ENCODE peak calls at places on chromosomes 3 and 15, in four cellular contexts. D is GM12891, E is K562, I is GM12878. J is an unnamed sample.

GRCh38 chr3:8324727-8325126 is 176.9 kb upstream of the LMCD1 start:
- DNase-seq in D (peak; percentile 32), E (no peak), I (no peak), J (no peak)

GRCh38 chr15:56017920-56018319 is 24.5 kb upstream of the NEDD4 start:
- DNase-seq in D (no peak), E (no peak), I (no peak), J (no peak)

GRCh38 chr3:138364356-138365252 is 16.2 kb downstream of the MRAS start:
- DNase-seq in D (no peak), E (no peak), I (no peak), J (no peak)

GRCh38 chr15:31402511-31403056 is 75.9 kb downstream of the KLF13 start:
- DNase-seq in D (no peak), E (no peak), I (no peak), J (no peak)

GRCh38 chr3:16059081-16059537 is 115.4 kb upstream of the GALNT15 start:
- DNase-seq in D (no peak), E (no peak), I (no peak), J (no peak)

GRCh38 chr15:59306520-59307163 is 66.0 kb downstream of the MYO1E start:
- DNase-seq in D (no peak), E (no peak), I (no peak), J (no peak)

GRCh38 chr3:119508172-119508845 is 10.0 kb downstream of the TIMMDC1 start:
- DNase-seq in D (no peak), E (peak; percentile 57), I (peak; percentile 19), J (no peak)

GRCh38 chr3:181709537-181710279 is 2.0 kb upstream of the SOX2 start:
- DNase-seq in D (no peak), E (peak; percentile 51), I (no peak), J (no peak)

GRCh38 chr15:38072007-38072506 is 137.6 kb downstream of the TMCO5A start:
- DNase-seq in D (no peak), E (no peak), I (no peak), J (no peak)

GRCh38 chr15:94070341-94071275 is 160.8 kb upstream of the MCTP2 start:
- DNase-seq in D (no peak), E (no peak), I (no peak), J (peak; percentile 9)

GRCh38 chr3:13138566-13139145 is 65.4 kb upstream of the IQSEC1 start:
- DNase-seq in D (no peak), E (no peak), I (no peak), J (no peak)

GRCh38 chr15:77631790-77632551 is 741 bp downstream of the LINGO1 start:
- DNase-seq in D (no peak), E (peak; percentile 44), I (no peak), J (no peak)

GRCh38 chr3:194282436-194283122 is 68.5 kb downstream of the CPN2 start:
- DNase-seq in D (no peak), E (no peak), I (no peak), J (no peak)

DNA sequence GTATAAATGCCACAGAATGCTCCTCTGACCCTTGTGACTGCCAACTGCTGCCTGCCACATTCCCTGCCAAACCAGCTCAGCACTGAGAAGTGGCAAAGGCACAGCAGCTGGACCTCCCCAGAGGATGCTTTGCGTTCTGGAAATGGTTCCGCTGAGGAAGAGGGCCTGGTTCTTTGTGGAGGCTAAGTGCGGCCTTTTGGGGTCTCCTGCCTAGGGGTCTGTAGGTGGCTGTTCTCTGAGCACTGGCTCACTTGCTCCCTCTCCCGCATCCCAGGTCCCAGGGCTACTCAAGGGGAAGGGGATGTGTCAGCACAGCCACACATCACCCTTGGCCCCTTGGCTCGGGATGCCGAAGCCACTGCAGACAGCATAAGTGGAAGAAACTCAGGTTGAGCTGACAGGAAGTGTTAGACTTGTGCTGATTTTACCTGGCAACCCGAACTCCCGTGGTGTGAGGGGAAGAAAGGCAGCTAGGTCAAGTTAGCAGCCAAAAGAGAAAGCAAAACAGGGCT is 56.8 kb upstream of the POMGNT2 start:
- DNase-seq in D (no peak), E (no peak), I (no peak), J (no peak)
- TF ChIP-seq SPI1 in D (no peak), E (no peak), I (no peak), J (no peak)

DNA sequence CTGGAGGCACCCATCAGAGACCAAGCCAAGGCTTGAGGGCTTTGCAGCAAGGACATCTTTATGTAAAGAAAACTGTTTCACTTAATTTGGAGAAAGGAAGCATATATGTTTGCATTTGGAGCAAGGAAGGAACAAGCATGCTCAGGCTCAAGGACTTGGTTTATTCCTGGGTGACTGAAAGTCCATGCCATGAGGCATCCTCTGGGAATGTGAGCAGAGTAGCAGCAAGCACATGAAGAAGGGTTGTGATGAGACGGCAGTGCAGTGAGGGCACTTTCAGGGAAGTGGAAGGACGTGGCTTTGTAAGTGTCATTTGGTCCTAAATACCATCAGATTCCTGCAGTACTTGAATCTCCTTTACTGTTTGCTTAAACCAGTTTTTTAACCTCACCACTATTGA is 26.8 kb downstream of the POLG start:
- DNase-seq in D (no peak), E (no peak), I (no peak), J (no peak)
- TF ChIP-seq SPI1 in D (no peak), E (no peak), I (no peak), J (no peak)

GRCh38 chr15:82298032-82298431 is 35.4 kb downstream of the SAXO2 start:
- DNase-seq in D (no peak), E (no peak), I (no peak), J (no peak)

GRCh38 chr15:82297546-82297945 is 34.9 kb downstream of the SAXO2 start:
- DNase-seq in D (no peak), E (no peak), I (no peak), J (no peak)

GRCh38 chr15:82301296-82302016 is 38.8 kb downstream of the SAXO2 start:
- DNase-seq in D (no peak), E (no peak), I (no peak), J (no peak)

GRCh38 chr15:82300883-82301282 is 38.3 kb downstream of the SAXO2 start:
- DNase-seq in D (no peak), E (no peak), I (no peak), J (no peak)

DNA sequence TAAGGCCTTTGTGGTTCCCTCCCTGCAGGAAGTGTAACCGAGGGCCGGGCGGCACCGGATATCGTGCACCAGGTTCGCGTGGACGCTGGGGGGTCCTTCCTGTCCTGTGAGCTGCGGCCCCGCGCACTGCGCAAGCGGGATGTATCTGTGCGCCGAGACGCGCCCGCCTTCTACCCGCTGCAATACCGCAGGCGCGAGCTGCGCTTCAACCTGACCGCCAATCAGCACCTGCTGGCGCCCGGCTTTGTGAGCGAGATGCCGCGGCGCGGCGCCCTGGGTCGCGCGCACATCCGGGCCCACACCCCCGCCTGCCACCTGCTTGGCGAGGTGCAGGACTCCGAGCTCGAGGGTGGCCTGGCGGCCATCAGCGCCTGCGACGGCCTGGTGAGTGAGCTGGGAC is 35.9 kb downstream of the SAXO2 start:
- DNase-seq in D (peak; percentile 43), E (no peak), I (no peak), J (no peak)
- TF ChIP-seq SPI1 in D (peak; percentile 9), E (no peak), I (no peak), J (no peak)

GRCh38 chr3:33437556-33438283 is 2.5 kb downstream of the UBP1 start:
- DNase-seq in D (no peak), E (peak; percentile 33), I (no peak), J (no peak)

GRCh38 chr3:33438871-33439270 is 1.3 kb downstream of the UBP1 start:
- DNase-seq in D (no peak), E (no peak), I (no peak), J (no peak)

GRCh38 chr3:33439421-33440327 is 531 bp downstream of the UBP1 start:
- DNase-seq in D (peak; percentile 16), E (peak; percentile 81), I (no peak), J (no peak)

GRCh38 chr3:33440328-33440577 is at the start of gene UBP1:
- DNase-seq in D (peak; percentile 81), E (no peak), I (no peak), J (no peak)

GRCh38 chr3:33438284-33438668 is 1.9 kb downstream of the UBP1 start:
- DNase-seq in D (no peak), E (peak; percentile 51), I (no peak), J (no peak)
- TF ChIP-seq SPI1 in D (no peak), E (no peak), I (no peak), J (no peak)

DNA sequence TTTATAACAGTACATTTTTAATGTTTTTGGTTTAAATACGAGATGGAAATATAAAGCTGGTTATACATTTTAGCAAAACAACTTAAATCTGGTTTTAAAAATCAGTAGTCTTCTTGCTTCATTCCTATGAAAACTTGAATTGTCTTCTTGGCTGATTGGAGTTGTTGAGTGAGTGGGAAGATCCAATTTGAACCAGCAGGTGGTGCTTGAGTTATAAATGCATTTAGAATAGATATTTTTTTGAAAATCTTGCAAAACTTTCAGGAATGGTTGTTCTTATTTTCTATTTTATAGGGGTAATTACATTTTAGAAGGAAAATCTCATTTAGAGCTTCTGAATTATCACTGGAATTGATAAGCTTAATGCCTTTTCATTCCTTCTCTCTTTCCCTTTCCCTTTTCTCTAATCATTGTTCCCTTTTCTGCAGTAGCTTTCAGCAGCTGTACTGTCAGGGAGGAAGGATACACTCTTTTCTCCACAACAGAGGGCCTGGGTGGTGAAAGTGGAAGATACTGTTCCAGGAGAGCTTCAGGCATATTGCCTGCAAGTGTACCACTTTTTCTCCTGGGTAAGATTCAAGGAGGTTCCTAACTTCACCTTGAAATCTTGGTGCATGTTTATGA is 335.6 kb downstream of the NLGN1 start:
- DNase-seq in D (no peak), E (no peak), I (no peak), J (no peak)
- TF ChIP-seq SPI1 in D (no peak), E (no peak), I (no peak), J (no peak)

GRCh38 chr3:3817870-3818269 is 18.6 kb downstream of the LRRN1 start:
- DNase-seq in D (no peak), E (no peak), I (no peak), J (peak; percentile 29)

GRCh38 chr3:3815206-3815605 is 16.0 kb downstream of the LRRN1 start:
- DNase-seq in D (no peak), E (no peak), I (no peak), J (no peak)
- TF ChIP-seq SPI1 in D (no peak), E (no peak), I (no peak), J (no peak)

GRCh38 chr3:70543493-70543892 is 231.1 kb upstream of the MDFIC2 start:
- DNase-seq in D (no peak), E (no peak), I (no peak), J (no peak)

DNA sequence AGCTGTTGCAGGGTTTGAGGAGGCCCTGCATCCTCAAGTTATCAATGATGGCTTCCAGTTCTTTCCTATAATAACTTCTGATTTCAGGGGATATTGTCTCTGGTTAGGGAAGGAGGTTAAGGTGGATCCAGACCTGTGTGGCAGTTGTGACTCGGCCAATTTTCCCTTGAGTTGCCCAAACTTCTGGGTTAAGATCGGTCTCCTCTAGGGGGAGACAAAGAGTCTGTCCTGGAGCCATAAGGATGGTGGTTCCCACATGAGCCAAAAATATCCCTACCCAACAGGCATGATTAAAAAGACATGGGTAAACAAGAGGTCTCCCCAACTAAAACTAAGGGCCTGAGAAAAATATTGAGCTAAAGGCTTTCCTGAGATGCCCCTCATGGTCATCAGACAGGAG is 227.5 kb upstream of the MDFIC2 start:
- DNase-seq in D (no peak), E (peak; percentile 7), I (no peak), J (no peak)
- TF ChIP-seq SPI1 in D (no peak), E (no peak), I (no peak), J (no peak)

DNA sequence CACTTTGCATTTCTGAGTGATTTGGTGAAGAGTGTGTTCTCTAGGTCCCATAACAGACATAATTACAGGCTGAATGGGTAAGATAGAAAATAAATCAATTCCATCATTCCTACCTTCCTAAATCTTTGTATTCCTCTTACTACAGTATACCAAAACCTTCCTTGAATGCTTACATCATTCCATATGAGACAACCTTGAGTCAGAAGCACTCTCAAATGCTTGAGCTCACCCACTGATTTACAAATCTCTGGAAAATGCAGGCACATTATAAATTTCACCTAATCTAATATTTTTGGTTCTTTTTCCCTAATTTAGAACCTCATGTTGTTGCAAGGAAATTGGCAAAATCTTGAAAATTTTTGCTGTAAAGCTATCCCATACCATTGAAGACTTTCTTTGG is 239.1 kb downstream of the CBLB start:
- DNase-seq in D (no peak), E (no peak), I (no peak), J (no peak)
- TF ChIP-seq SPI1 in D (no peak), E (no peak), I (no peak), J (no peak)